ENCODE peak calls at places on chromosomes 16 and 17, in nine cellular contexts. W is M059J; Q is NCI-H510A treated with DMSO at 0.1 percent for 48 hours; I is CD8-positive, alpha-beta T cell; A is iPS-NIHi11; N is A549; J is T-helper 2 cell; O is islet precursor cell; C is frontal cortex. Z is an unnamed sample.
A peak's percentile ranks its signal among the peaks of the same experiment; 100 is the strongest.

GRCh38 chr16:52561910-52562741 is 15.2 kb upstream of the TOX3 start:
- DNase-seq in W (no peak), Q (peak; percentile 97), I (no peak), A (no peak), N (no peak), J (no peak), O (no peak), C (no peak), Z (no peak)

GRCh38 chr17:32828822-32829221 is 48.1 kb downstream of the MYO1D start:
- DNase-seq in W (no peak), Q (no peak), I (no peak), A (no peak), N (no peak), J (no peak), O (no peak), C (no peak), Z (no peak)

GRCh38 chr17:61294777-61295176 is 104.9 kb upstream of the TBX2 start:
- DNase-seq in W (peak; percentile 78), Q (no peak), I (no peak), A (no peak), N (peak; percentile 50), J (no peak), O (peak; percentile 97), C (no peak), Z (no peak)

GRCh38 chr17:58330997-58331814 is 2.6 kb upstream of the TSPOAP1 start:
- DNase-seq in W (peak; percentile 38), Q (no peak), I (peak; percentile 86), A (no peak), N (no peak), J (peak; percentile 72), O (no peak), C (no peak), Z (peak; percentile 47)

GRCh38 chr17:2975469-2975958 is 87.9 kb downstream of the OR1D5 start:
- DNase-seq in W (peak; percentile 65), Q (no peak), I (peak; percentile 9), A (no peak), N (no peak), J (no peak), O (peak; percentile 67), C (no peak), Z (no peak)

GRCh38 chr16:69820926-69821541 is 58.9 kb downstream of the WWP2 start:
- DNase-seq in W (no peak), Q (no peak), I (no peak), A (no peak), N (no peak), J (no peak), O (no peak), C (no peak), Z (peak; percentile 17)

GRCh38 chr16:68992521-68992920 is 112.9 kb upstream of the HAS3 start:
- DNase-seq in W (peak; percentile 79), Q (no peak), I (no peak), A (no peak), N (peak; percentile 46), J (no peak), O (no peak), C (no peak), Z (no peak)

GRCh38 chr17:46044286-46044928 is 45.4 kb downstream of the STH start:
- DNase-seq in W (peak; percentile 78), Q (peak; percentile 78), I (peak; percentile 65), A (peak; percentile 78), N (peak; percentile 81), J (peak; percentile 31), O (peak; percentile 88), C (no peak), Z (peak; percentile 96)

GRCh38 chr17:18261146-18261515 is 669 bp downstream of the MIEF2 start:
- DNase-seq in W (peak; percentile 89), Q (peak; percentile 15), I (peak; percentile 55), A (peak; percentile 75), N (peak; percentile 85), J (no peak), O (peak; percentile 92), C (no peak), Z (peak; percentile 53)

GRCh38 chr16:78227855-78228254 is 128.4 kb downstream of the WWOX start:
- DNase-seq in W (no peak), Q (peak; percentile 29), I (no peak), A (peak; percentile 31), N (no peak), J (no peak), O (peak; percentile 49), C (no peak), Z (peak; percentile 64)

GRCh38 chr16:28538733-28539596 is at the start of gene NUPR1:
- DNase-seq in W (peak; percentile 94), Q (no peak), I (no peak), A (peak; percentile 49), N (peak; percentile 63), J (no peak), O (peak; percentile 69), C (peak; percentile 33), Z (no peak)

GRCh38 chr17:64315032-64315490 is 52.0 kb upstream of the TEX2 start:
- DNase-seq in W (no peak), Q (no peak), I (no peak), A (no peak), N (no peak), J (no peak), O (no peak), C (no peak), Z (no peak)

GRCh38 chr16:12439443-12440232 is 364.0 kb downstream of the CPPED1 start:
- DNase-seq in W (peak; percentile 32), Q (peak; percentile 12), I (no peak), A (no peak), N (no peak), J (no peak), O (no peak), C (no peak), Z (no peak)

GRCh38 chr16:89170346-89171215 is 967 bp upstream of the CDH15 start:
- DNase-seq in W (peak; percentile 32), Q (peak; percentile 49), I (no peak), A (no peak), N (no peak), J (no peak), O (peak; percentile 74), C (no peak), Z (peak; percentile 91)

GRCh38 chr17:77926144-77926543 is 32.4 kb upstream of the TNRC6C start:
- DNase-seq in W (no peak), Q (no peak), I (no peak), A (no peak), N (no peak), J (no peak), O (no peak), C (no peak), Z (no peak)

GRCh38 chr16:67234180-67234597 is 7.3 kb downstream of the TMEM208 start:
- DNase-seq in W (no peak), Q (no peak), I (no peak), A (no peak), N (no peak), J (no peak), O (no peak), C (no peak), Z (no peak)